ENCODE peak calls at places on chromosome 21, in five cellular contexts. One of them, this sample, is unnamed.
A peak's percentile ranks its signal among the peaks of the same experiment; 100 is the strongest.

GRCh38 chr21:34552324-34553198 is 40.6 kb upstream of the KCNE1 start:
- DNase-seq in GM20000: no peak
- DNase-seq in mesothelial cell of epicardium: no peak
- DNase-seq in neural crest cell: no peak
- DNase-seq in cardiac fibroblast: peak; percentile 52
- DNase-seq in this sample: no peak

GRCh38 chr21:41142051-41142795 is 25.7 kb upstream of the BACE2 start:
- DNase-seq in GM20000: no peak
- DNase-seq in mesothelial cell of epicardium: no peak
- DNase-seq in neural crest cell: no peak
- DNase-seq in cardiac fibroblast: peak; percentile 54
- DNase-seq in this sample: no peak

GRCh38 chr21:38773108-38774061 is 32.3 kb upstream of the ETS2 start:
- DNase-seq in GM20000: no peak
- DNase-seq in mesothelial cell of epicardium: no peak
- DNase-seq in neural crest cell: no peak
- DNase-seq in cardiac fibroblast: peak; percentile 92
- DNase-seq in this sample: no peak

GRCh38 chr21:33861125-33861524 is 54.5 kb downstream of the ATP5PO start:
- DNase-seq in GM20000: no peak
- DNase-seq in mesothelial cell of epicardium: no peak
- DNase-seq in neural crest cell: no peak
- DNase-seq in cardiac fibroblast: no peak
- DNase-seq in this sample: no peak

GRCh38 chr21:21051109-21052055 is 53.2 kb downstream of the NCAM2 start:
- DNase-seq in GM20000: no peak
- DNase-seq in mesothelial cell of epicardium: no peak
- DNase-seq in neural crest cell: no peak
- DNase-seq in cardiac fibroblast: no peak
- DNase-seq in this sample: no peak

GRCh38 chr21:15731243-15731613 is 1.4 kb downstream of the USP25 start:
- DNase-seq in GM20000: no peak
- DNase-seq in mesothelial cell of epicardium: no peak
- DNase-seq in neural crest cell: no peak
- DNase-seq in cardiac fibroblast: no peak
- DNase-seq in this sample: no peak

GRCh38 chr21:41207401-41208388 is 39.7 kb downstream of the BACE2 start:
- DNase-seq in GM20000: no peak
- DNase-seq in mesothelial cell of epicardium: no peak
- DNase-seq in neural crest cell: no peak
- DNase-seq in cardiac fibroblast: peak; percentile 84
- DNase-seq in this sample: no peak

GRCh38 chr21:38341546-38342012 is 84.8 kb downstream of the KCNJ15 start:
- DNase-seq in GM20000: no peak
- DNase-seq in mesothelial cell of epicardium: no peak
- DNase-seq in neural crest cell: no peak
- DNase-seq in cardiac fibroblast: peak; percentile 54
- DNase-seq in this sample: no peak

GRCh38 chr21:33293811-33294216 is 27.6 kb downstream of the IL10RB start:
- DNase-seq in GM20000: no peak
- DNase-seq in mesothelial cell of epicardium: no peak
- DNase-seq in neural crest cell: no peak
- DNase-seq in cardiac fibroblast: no peak
- DNase-seq in this sample: no peak

GRCh38 chr21:20259035-20259867 is 739.0 kb upstream of the NCAM2 start:
- DNase-seq in GM20000: no peak
- DNase-seq in mesothelial cell of epicardium: no peak
- DNase-seq in neural crest cell: no peak
- DNase-seq in cardiac fibroblast: no peak
- DNase-seq in this sample: no peak

GRCh38 chr21:38424333-38424732 is 73.9 kb downstream of the ERG start:
- DNase-seq in GM20000: no peak
- DNase-seq in mesothelial cell of epicardium: no peak
- DNase-seq in neural crest cell: no peak
- DNase-seq in cardiac fibroblast: no peak
- DNase-seq in this sample: no peak

GRCh38 chr21:16079830-16080229 is 350.0 kb downstream of the USP25 start:
- DNase-seq in GM20000: no peak
- DNase-seq in mesothelial cell of epicardium: no peak
- DNase-seq in neural crest cell: no peak
- DNase-seq in cardiac fibroblast: peak; percentile 14
- DNase-seq in this sample: no peak

GRCh38 chr21:31630062-31630711 is 29.3 kb upstream of the SOD1 start:
- DNase-seq in GM20000: no peak
- DNase-seq in mesothelial cell of epicardium: no peak
- DNase-seq in neural crest cell: no peak
- DNase-seq in cardiac fibroblast: peak; percentile 93
- DNase-seq in this sample: no peak

GRCh38 chr21:33026878-33027400 is 1.2 kb downstream of the OLIG2 start:
- DNase-seq in GM20000: peak; percentile 60
- DNase-seq in mesothelial cell of epicardium: no peak
- DNase-seq in neural crest cell: no peak
- DNase-seq in cardiac fibroblast: peak; percentile 14
- DNase-seq in this sample: no peak

GRCh38 chr21:17436626-17437111 is 76.2 kb upstream of the CXADR start:
- DNase-seq in GM20000: no peak
- DNase-seq in mesothelial cell of epicardium: no peak
- DNase-seq in neural crest cell: no peak
- DNase-seq in cardiac fibroblast: peak; percentile 62
- DNase-seq in this sample: no peak

GRCh38 chr21:25997788-25998611 is 172.6 kb downstream of the APP start:
- DNase-seq in GM20000: no peak
- DNase-seq in mesothelial cell of epicardium: no peak
- DNase-seq in neural crest cell: no peak
- DNase-seq in cardiac fibroblast: no peak
- DNase-seq in this sample: no peak

GRCh38 chr21:31470896-31471694 is 127.0 kb upstream of the TIAM1 start:
- DNase-seq in GM20000: no peak
- DNase-seq in mesothelial cell of epicardium: no peak
- DNase-seq in neural crest cell: no peak
- DNase-seq in cardiac fibroblast: no peak
- DNase-seq in this sample: no peak

GRCh38 chr21:33648555-33648954 is 6.3 kb downstream of the ITSN1 start:
- DNase-seq in GM20000: no peak
- DNase-seq in mesothelial cell of epicardium: no peak
- DNase-seq in neural crest cell: no peak
- DNase-seq in cardiac fibroblast: no peak
- DNase-seq in this sample: no peak

GRCh38 chr21:31604591-31605190 is 54.8 kb upstream of the SOD1 start:
- DNase-seq in GM20000: peak; percentile 71
- DNase-seq in mesothelial cell of epicardium: peak; percentile 66
- DNase-seq in neural crest cell: peak; percentile 68
- DNase-seq in cardiac fibroblast: peak; percentile 79
- DNase-seq in this sample: no peak

GRCh38 chr21:15754640-15755039 is 24.9 kb downstream of the USP25 start:
- DNase-seq in GM20000: no peak
- DNase-seq in mesothelial cell of epicardium: no peak
- DNase-seq in neural crest cell: no peak
- DNase-seq in cardiac fibroblast: peak; percentile 28
- DNase-seq in this sample: no peak

GRCh38 chr21:38439957-38440356 is 58.3 kb downstream of the ERG start:
- DNase-seq in GM20000: no peak
- DNase-seq in mesothelial cell of epicardium: no peak
- DNase-seq in neural crest cell: no peak
- DNase-seq in cardiac fibroblast: no peak
- DNase-seq in this sample: no peak

GRCh38 chr21:23016617-23017016 is 2018.4 kb downstream of the NCAM2 start:
- DNase-seq in GM20000: no peak
- DNase-seq in mesothelial cell of epicardium: no peak
- DNase-seq in neural crest cell: peak; percentile 3
- DNase-seq in cardiac fibroblast: no peak
- DNase-seq in this sample: no peak

GRCh38 chr21:38758815-38759214 is 46.9 kb upstream of the ETS2 start:
- DNase-seq in GM20000: no peak
- DNase-seq in mesothelial cell of epicardium: no peak
- DNase-seq in neural crest cell: no peak
- DNase-seq in cardiac fibroblast: peak; percentile 50
- DNase-seq in this sample: no peak

GRCh38 chr21:46154955-46155513 is 345 bp downstream of the FTCD start:
- DNase-seq in GM20000: no peak
- DNase-seq in mesothelial cell of epicardium: no peak
- DNase-seq in neural crest cell: no peak
- DNase-seq in cardiac fibroblast: no peak
- DNase-seq in this sample: no peak

GRCh38 chr21:46156678-46157077 is 1.3 kb upstream of the FTCD start:
- DNase-seq in GM20000: no peak
- DNase-seq in mesothelial cell of epicardium: no peak
- DNase-seq in neural crest cell: no peak
- DNase-seq in cardiac fibroblast: no peak
- DNase-seq in this sample: no peak

GRCh38 chr21:46154155-46154954 is 1.0 kb downstream of the FTCD start:
- DNase-seq in GM20000: no peak
- DNase-seq in mesothelial cell of epicardium: no peak
- DNase-seq in neural crest cell: no peak
- DNase-seq in cardiac fibroblast: no peak
- DNase-seq in this sample: peak; percentile 66

GRCh38 chr21:46156378-46156645 is 933 bp upstream of the FTCD start:
- DNase-seq in GM20000: no peak
- DNase-seq in mesothelial cell of epicardium: no peak
- DNase-seq in neural crest cell: no peak
- DNase-seq in cardiac fibroblast: no peak
- DNase-seq in this sample: no peak

GRCh38 chr21:46155514-46156377 is at the start of gene FTCD:
- DNase-seq in GM20000: no peak
- DNase-seq in mesothelial cell of epicardium: no peak
- DNase-seq in neural crest cell: no peak
- DNase-seq in cardiac fibroblast: no peak
- DNase-seq in this sample: no peak
- TF ChIP-seq CTCF in GM20000: no peak
- TF ChIP-seq CTCF in mesothelial cell of epicardium: no peak
- TF ChIP-seq CTCF in neural crest cell: no peak
- TF ChIP-seq CTCF in cardiac fibroblast: no peak
- TF ChIP-seq CTCF in this sample: no peak

GRCh38 chr21:29092102-29092959 is 18.9 kb upstream of the CCT8 start:
- DNase-seq in GM20000: no peak
- DNase-seq in mesothelial cell of epicardium: no peak
- DNase-seq in neural crest cell: no peak
- DNase-seq in cardiac fibroblast: peak; percentile 59
- DNase-seq in this sample: no peak
- TF ChIP-seq CTCF in GM20000: no peak
- TF ChIP-seq CTCF in mesothelial cell of epicardium: no peak
- TF ChIP-seq CTCF in neural crest cell: no peak
- TF ChIP-seq CTCF in cardiac fibroblast: peak; percentile 22
- TF ChIP-seq CTCF in this sample: no peak

DNA sequence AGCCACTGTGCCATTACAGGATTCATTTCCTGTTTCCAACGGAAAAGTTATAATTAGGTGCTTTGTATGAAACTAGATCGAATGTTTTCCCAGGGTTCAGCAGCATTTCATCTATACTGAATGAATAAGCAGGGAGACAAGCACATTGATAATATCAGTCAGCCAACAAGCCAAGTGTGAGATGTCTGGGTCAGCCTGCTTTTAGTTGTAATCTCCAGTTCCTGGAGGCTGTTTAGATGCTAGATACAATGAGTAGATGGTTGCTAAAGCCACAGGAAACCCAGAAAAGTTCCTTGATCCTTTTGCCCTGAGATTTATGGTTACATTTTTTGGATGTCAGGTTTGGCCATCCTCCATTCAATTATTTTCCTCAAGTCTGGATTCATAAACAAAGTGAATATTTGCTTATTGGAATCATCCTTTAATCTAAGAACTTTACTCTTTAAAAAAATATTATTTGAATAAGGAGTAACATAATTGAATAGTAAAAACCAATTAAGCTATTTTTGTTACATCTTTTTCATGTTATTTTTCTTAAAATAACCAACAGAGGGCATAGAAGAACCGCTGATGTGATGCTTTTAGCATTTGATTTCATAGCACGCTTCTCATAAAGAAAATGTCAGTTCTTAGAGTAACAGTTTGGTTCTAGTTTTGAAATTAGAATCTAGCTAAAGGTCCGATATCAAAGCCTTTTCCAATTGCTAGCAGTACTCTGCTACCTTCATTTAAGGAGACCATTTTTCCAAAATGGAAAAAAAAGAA is 76.6 kb downstream of the HSPA13 start:
- DNase-seq in GM20000: no peak
- DNase-seq in mesothelial cell of epicardium: no peak
- DNase-seq in neural crest cell: no peak
- DNase-seq in cardiac fibroblast: peak; percentile 19
- DNase-seq in this sample: no peak
- TF ChIP-seq CTCF in GM20000: no peak
- TF ChIP-seq CTCF in mesothelial cell of epicardium: no peak
- TF ChIP-seq CTCF in neural crest cell: no peak
- TF ChIP-seq CTCF in cardiac fibroblast: peak; percentile 18
- TF ChIP-seq CTCF in this sample: peak; percentile 43

DNA sequence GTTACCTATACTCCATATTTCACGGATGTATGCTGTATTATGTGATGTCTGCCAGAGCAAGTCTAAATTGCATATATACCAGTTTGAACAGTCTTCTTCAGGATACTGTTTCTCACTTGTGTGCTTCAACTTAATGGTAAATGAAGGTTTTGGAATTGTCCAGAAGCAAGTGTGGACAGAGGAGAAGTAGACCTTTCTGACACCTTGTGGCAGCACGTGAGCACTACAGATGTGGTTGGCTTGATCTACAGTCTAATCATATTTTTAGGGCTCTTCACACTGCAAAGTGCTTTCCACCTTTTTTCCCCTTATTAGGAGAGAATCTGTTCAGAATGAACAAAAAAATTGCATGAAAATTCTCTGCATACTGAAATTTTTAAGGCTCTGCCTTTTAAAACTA is 10.9 kb downstream of the MORC3 start:
- DNase-seq in GM20000: peak; percentile 61
- DNase-seq in mesothelial cell of epicardium: no peak
- DNase-seq in neural crest cell: peak; percentile 13
- DNase-seq in cardiac fibroblast: peak; percentile 69
- DNase-seq in this sample: no peak
- TF ChIP-seq CTCF in GM20000: peak; percentile 64
- TF ChIP-seq CTCF in mesothelial cell of epicardium: peak; percentile 52
- TF ChIP-seq CTCF in neural crest cell: peak; percentile 79
- TF ChIP-seq CTCF in cardiac fibroblast: peak; percentile 66
- TF ChIP-seq CTCF in this sample: peak; percentile 83

GRCh38 chr21:36968414-36968813 is 1.9 kb upstream of the HLCS start:
- DNase-seq in GM20000: no peak
- DNase-seq in mesothelial cell of epicardium: no peak
- DNase-seq in neural crest cell: no peak
- DNase-seq in cardiac fibroblast: no peak
- DNase-seq in this sample: no peak
- TF ChIP-seq CTCF in GM20000: no peak
- TF ChIP-seq CTCF in mesothelial cell of epicardium: no peak
- TF ChIP-seq CTCF in neural crest cell: no peak
- TF ChIP-seq CTCF in cardiac fibroblast: no peak
- TF ChIP-seq CTCF in this sample: no peak

DNA sequence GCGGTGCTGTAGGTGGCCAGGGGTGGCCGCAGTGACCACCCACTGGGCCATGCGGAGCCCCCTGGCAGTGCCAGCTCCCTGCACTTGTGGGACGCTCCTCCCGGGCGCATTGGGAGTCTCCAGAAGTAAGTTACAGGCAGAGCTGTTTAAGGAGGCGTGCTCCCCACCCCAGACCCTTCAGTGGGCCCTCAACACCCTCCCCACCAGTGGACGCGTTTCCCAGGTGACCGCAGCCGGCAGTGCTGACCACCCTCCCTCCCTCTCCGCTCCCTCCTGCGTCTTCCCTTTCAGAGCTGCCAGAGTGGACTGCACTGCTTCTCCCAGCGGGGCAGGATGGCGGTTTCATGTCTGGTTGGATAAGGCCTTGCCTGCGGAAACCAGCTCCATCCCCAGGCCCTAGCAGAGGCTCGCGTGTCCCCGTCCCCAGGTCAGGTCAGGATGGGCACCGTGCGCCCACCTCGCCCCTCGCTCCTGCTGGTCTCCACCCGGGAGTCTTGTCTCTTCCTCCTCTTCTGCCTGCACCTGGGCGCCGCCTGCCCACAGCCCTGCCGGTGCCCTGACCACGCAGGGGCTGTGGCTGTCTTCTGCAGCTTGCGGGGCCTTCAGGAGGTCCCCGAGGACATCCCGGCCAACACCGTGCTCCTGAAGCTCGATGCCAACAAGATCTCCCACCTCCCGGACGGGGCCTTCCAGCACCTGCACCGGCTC is 1.1 kb downstream of the LRRC3 start:
- DNase-seq in GM20000: no peak
- DNase-seq in mesothelial cell of epicardium: no peak
- DNase-seq in neural crest cell: no peak
- DNase-seq in cardiac fibroblast: no peak
- DNase-seq in this sample: no peak
- TF ChIP-seq CTCF in GM20000: no peak
- TF ChIP-seq CTCF in mesothelial cell of epicardium: no peak
- TF ChIP-seq CTCF in neural crest cell: no peak
- TF ChIP-seq CTCF in cardiac fibroblast: no peak
- TF ChIP-seq CTCF in this sample: no peak